ENCODE peak calls at places on chromosomes 6 and 20, in six cellular contexts. Q, S, I, C, L and Z are unnamed samples.

GRCh38 chr6:118959903-118960302 is 24.9 kb upstream of the MCM9 start:
- DNase-seq in S (no peak), I (no peak), L (no peak), C (no peak), Q (no peak), Z (no peak)

GRCh38 chr6:48199502-48199901 is 88.5 kb upstream of the PTCHD4 start:
- DNase-seq in Q (no peak), I (no peak), C (no peak), S (no peak), L (no peak), Z (no peak)

GRCh38 chr6:79600313-79601019 is 30.7 kb upstream of the SH3BGRL2 start:
- DNase-seq in S (no peak), C (no peak), I (no peak), L (no peak), Q (no peak), Z (no peak)

GRCh38 chr6:132937466-132937906 is 123.1 kb downstream of the RPS12 start:
- DNase-seq in L (peak; percentile 41), C (no peak), Q (no peak), S (peak; percentile 63), I (peak; percentile 83), Z (no peak)

GRCh38 chr6:149060300-149060984 is 257.1 kb upstream of the TAB2 start:
- DNase-seq in I (peak; percentile 23), Q (peak; percentile 63), L (no peak), C (no peak), S (no peak), Z (no peak)

GRCh38 chr6:154815938-154816820 is 83.0 kb downstream of the SCAF8 start:
- DNase-seq in C (no peak), L (no peak), Q (no peak), I (no peak), S (peak; percentile 57), Z (no peak)

GRCh38 chr20:42589976-42590639 is 599.6 kb downstream of the PTPRT start:
- DNase-seq in C (no peak), Q (no peak), L (no peak), S (no peak), I (peak; percentile 31), Z (no peak)

GRCh38 chr20:36792422-36792821 is 18.9 kb upstream of the DSN1 start:
- DNase-seq in L (no peak), Q (no peak), I (no peak), C (no peak), S (peak; percentile 69), Z (no peak)

GRCh38 chr20:48339147-48339985 is 488.4 kb downstream of the PREX1 start:
- DNase-seq in Q (no peak), L (no peak), C (no peak), S (peak; percentile 75), I (peak; percentile 11), Z (no peak)

GRCh38 chr6:129312865-129313264 is 397.1 kb downstream of the ARHGAP18 start:
- DNase-seq in I (no peak), S (peak; percentile 85), Q (no peak), L (no peak), C (no peak), Z (no peak)

GRCh38 chr20:57076202-57076651 is 190.2 kb downstream of the BMP7 start:
- DNase-seq in S (peak; percentile 88), I (no peak), C (no peak), L (no peak), Q (no peak), Z (no peak)

GRCh38 chr6:40930555-40930954 is 108.5 kb downstream of the UNC5CL start:
- DNase-seq in C (no peak), I (peak; percentile 42), Q (no peak), S (peak; percentile 45), L (no peak), Z (no peak)

GRCh38 chr20:44360221-44360620 is 4.7 kb downstream of the HNF4A start:
- DNase-seq in Q (no peak), L (no peak), S (no peak), C (no peak), I (no peak), Z (no peak)

GRCh38 chr6:31354248-31354647 is 2.7 kb downstream of the HLA-B start:
- DNase-seq in C (no peak), S (no peak), L (no peak), I (no peak), Q (peak; percentile 38), Z (no peak)

GRCh38 chr6:37033819-37034790 is 28.6 kb downstream of the FGD2 start:
- DNase-seq in C (no peak), S (no peak), Q (no peak), L (no peak), I (no peak), Z (no peak)

GRCh38 chr6:56534680-56535419 is 107.8 kb downstream of the DST start:
- DNase-seq in L (peak; percentile 25), I (no peak), C (no peak), Q (no peak), S (no peak), Z (no peak)

GRCh38 chr20:37376791-37377190 is 30.9 kb downstream of the SRC start:
- DNase-seq in L (no peak), S (no peak), C (no peak), Q (no peak), I (no peak), Z (no peak)

GRCh38 chr6:138311268-138311667 is 66.4 kb upstream of the SMIM28 start:
- DNase-seq in Q (no peak), L (no peak), I (no peak), S (no peak), C (no peak), Z (no peak)

GRCh38 chr6:41937881-41938574 is 3.6 kb downstream of the CCND3 start:
- DNase-seq in Q (peak; percentile 80), L (no peak), I (no peak), C (no peak), S (no peak), Z (no peak)

GRCh38 chr6:85186546-85187170 is 263.2 kb upstream of the NT5E start:
- DNase-seq in Q (no peak), L (no peak), C (no peak), S (peak; percentile 76), I (no peak), Z (no peak)

GRCh38 chr6:138307816-138308727 is 69.6 kb upstream of the SMIM28 start:
- DNase-seq in S (peak; percentile 66), C (no peak), I (peak; percentile 55), Q (no peak), L (no peak), Z (no peak)

GRCh38 chr6:91476000-91476399 is 889.1 kb upstream of the MAP3K7 start:
- DNase-seq in I (peak; percentile 28), Q (no peak), L (no peak), S (no peak), C (no peak), Z (peak; percentile 23)

GRCh38 chr20:3805594-3806264 is 9.6 kb downstream of the CDC25B start:
- DNase-seq in S (peak; percentile 81), I (no peak), C (no peak), Q (no peak), L (no peak), Z (no peak)

GRCh38 chr6:32194825-32195651 is 2.6 kb upstream of the GPSM3 start:
- DNase-seq in S (peak; percentile 82), C (no peak), I (peak; percentile 41), L (no peak), Q (peak; percentile 52), Z (no peak)

GRCh38 chr20:8152183-8152582 is 20.1 kb downstream of the PLCB1 start:
- DNase-seq in I (no peak), L (no peak), C (no peak), S (peak; percentile 75), Q (no peak), Z (no peak)

GRCh38 chr20:49323622-49324238 is 45.9 kb upstream of the ZNFX1 start:
- DNase-seq in L (no peak), I (no peak), C (no peak), Q (peak; percentile 68), S (peak; percentile 93), Z (no peak)

GRCh38 chr6:154169193-154169847 is 130.3 kb downstream of the OPRM1 start:
- DNase-seq in I (no peak), L (no peak), S (no peak), C (no peak), Q (no peak), Z (no peak)

GRCh38 chr6:130632288-130632687 is 194.9 kb upstream of the SMLR1 start:
- DNase-seq in C (no peak), I (peak; percentile 5), S (peak; percentile 26), L (no peak), Q (no peak), Z (no peak)

GRCh38 chr6:34817337-34817910 is 25.5 kb downstream of the BLTP3A start:
- DNase-seq in S (no peak), I (no peak), C (no peak), Q (no peak), L (no peak), Z (no peak)

GRCh38 chr6:150857062-150857905 is 8.2 kb upstream of the MTHFD1L start:
- DNase-seq in S (peak; percentile 95), L (no peak), I (no peak), C (no peak), Q (no peak), Z (no peak)

GRCh38 chr6:71855406-71855805 is 30.9 kb upstream of the RIMS1 start:
- DNase-seq in I (no peak), L (no peak), Q (no peak), S (peak; percentile 7), C (no peak), Z (no peak)

GRCh38 chr6:42783876-42784738 is 2.3 kb downstream of the BICRAL start:
- DNase-seq in C (no peak), L (no peak), I (peak; percentile 69), Q (peak; percentile 32), S (peak; percentile 67), Z (no peak)

GRCh38 chr6:31652925-31653724 is 664 bp upstream of the BAG6 start:
- DNase-seq in S (peak; percentile 94), Q (no peak), C (no peak), I (peak; percentile 90), L (no peak), Z (peak; percentile 93)

GRCh38 chr6:119147101-119148053 is 68.9 kb upstream of the FAM184A start:
- DNase-seq in C (no peak), S (peak; percentile 97), Q (no peak), I (peak; percentile 42), L (no peak), Z (peak; percentile 80)

GRCh38 chr6:131400054-131400781 is 172.8 kb upstream of the ARG1 start:
- DNase-seq in L (no peak), Q (no peak), S (peak; percentile 90), I (no peak), C (no peak), Z (no peak)

GRCh38 chr20:24631173-24631505 is 161.7 kb downstream of the SYNDIG1 start:
- DNase-seq in C (no peak), S (no peak), L (no peak), Q (no peak), I (no peak), Z (no peak)
- H3K27ac ChIP-seq in C (no peak overlapping the region), S (no peak overlapping the region), L (no peak overlapping the region), Q (no peak overlapping the region), I (no peak overlapping the region), Z (no peak overlapping the region)

GRCh38 chr20:33172781-33173180 is 4.8 kb downstream of the BPIFA2 start:
- DNase-seq in I (no peak), S (no peak), Q (no peak), L (no peak), C (no peak), Z (no peak)
- H3K27ac ChIP-seq in I (no peak overlapping the region), S (no peak overlapping the region), Q (no peak overlapping the region), L (no peak overlapping the region), C (no peak overlapping the region), Z (no peak overlapping the region)

GRCh38 chr6:134908906-134909516 is 40.9 kb downstream of the ALDH8A1 start:
- DNase-seq in I (peak; percentile 30), L (no peak), C (no peak), Q (no peak), S (peak; percentile 99), Z (peak; percentile 80)
- H3K27ac ChIP-seq in I (no peak overlapping the region), L (no peak overlapping the region), C (no peak overlapping the region), Q (no peak overlapping the region), S (peak overlapping the region; percentile 99), Z (no peak overlapping the region)

GRCh38 chr20:444117-444516 is 18.2 kb downstream of the TBC1D20 start:
- DNase-seq in L (no peak), I (no peak), S (peak; percentile 47), C (no peak), Q (no peak), Z (no peak)
- H3K27ac ChIP-seq in L (no peak overlapping the region), I (no peak overlapping the region), S (peak overlapping the region; percentile 76), C (no peak overlapping the region), Q (no peak overlapping the region), Z (no peak overlapping the region)